ENCODE peak calls at places on chromosomes 2 and 18, in five cellular contexts. S is mucosa of descending colon, G is sigmoid colon, Y is Peyer's patch, Z is left ventricle myocardium inferior. O is an unnamed sample.
A peak's percentile ranks its signal among the peaks of the same experiment; 100 is the strongest.

GRCh38 chr2:162992828-162993227 is 154.3 kb upstream of the KCNH7 start:
- DNase-seq in S (no peak), G (no peak), Y (no peak), Z (no peak), O (no peak)

GRCh38 chr2:174076948-174077347 is 111.8 kb upstream of the SP3 start:
- DNase-seq in S (no peak), G (no peak), Y (no peak), Z (no peak), O (no peak)

GRCh38 chr2:177075254-177075653 is 137.3 kb upstream of the HNRNPA3 start:
- DNase-seq in S (no peak), G (no peak), Y (no peak), Z (no peak), O (no peak)

GRCh38 chr2:174606336-174606735 is 8.7 kb upstream of the WIPF1 start:
- DNase-seq in S (no peak), G (peak; percentile 82), Y (no peak), Z (no peak), O (no peak)

GRCh38 chr2:85889648-85890281 is 975 bp upstream of the ST3GAL5 start:
- DNase-seq in S (peak; percentile 35), G (no peak), Y (no peak), Z (no peak), O (no peak)

GRCh38 chr2:145546091-145546490 is 1026.2 kb upstream of the ZEB2 start:
- DNase-seq in S (peak; percentile 1), G (no peak), Y (no peak), Z (no peak), O (no peak)

GRCh38 chr2:237057893-237058300 is 27.8 kb upstream of the COPS8 start:
- DNase-seq in S (no peak), G (no peak), Y (no peak), Z (no peak), O (no peak)

GRCh38 chr18:55588001-55588875 is at the start of gene TCF4:
- DNase-seq in S (peak; percentile 30), G (peak; percentile 80), Y (peak; percentile 55), Z (peak; percentile 69), O (peak; percentile 89)

GRCh38 chr2:222693837-222694236 is 22.4 kb downstream of the MOGAT1 start:
- DNase-seq in S (no peak), G (no peak), Y (no peak), Z (no peak), O (no peak)

GRCh38 chr2:98148968-98149697 is 62.2 kb downstream of the VWA3B start:
- DNase-seq in S (no peak), G (no peak), Y (no peak), Z (no peak), O (no peak)

GRCh38 chr2:199973703-199974102 is 18.3 kb downstream of the MAIP1 start:
- DNase-seq in S (no peak), G (no peak), Y (no peak), Z (no peak), O (no peak)

GRCh38 chr2:197972017-197972416 is 167.6 kb downstream of the PLCL1 start:
- DNase-seq in S (peak; percentile 12), G (peak; percentile 74), Y (no peak), Z (no peak), O (no peak)

GRCh38 chr2:130720528-130720927 is 8.3 kb upstream of the GPR148 start:
- DNase-seq in S (no peak), G (no peak), Y (no peak), Z (no peak), O (no peak)

GRCh38 chr2:174697267-174697666 is 67.0 kb downstream of the CHRNA1 start:
- DNase-seq in S (peak; percentile 57), G (no peak), Y (no peak), Z (peak; percentile 35), O (peak; percentile 82)

GRCh38 chr2:192000196-192000990 is 153.5 kb upstream of the CAVIN2 start:
- DNase-seq in S (no peak), G (no peak), Y (no peak), Z (no peak), O (no peak)

GRCh38 chr2:134160793-134161504 is 92.9 kb upstream of the MGAT5 start:
- DNase-seq in S (no peak), G (no peak), Y (no peak), Z (peak; percentile 52), O (peak; percentile 85)

GRCh38 chr2:236867441-236868260 is 218.0 kb upstream of the COPS8 start:
- DNase-seq in S (no peak), G (peak; percentile 35), Y (no peak), Z (no peak), O (no peak)

GRCh38 chr2:231425811-231426703 is 30.5 kb downstream of the B3GNT7 start:
- DNase-seq in S (no peak), G (no peak), Y (no peak), Z (no peak), O (peak; percentile 58)

GRCh38 chr2:226683196-226683595 is 116.4 kb downstream of the IRS1 start:
- DNase-seq in S (no peak), G (no peak), Y (no peak), Z (no peak), O (no peak)

GRCh38 chr2:176115883-176116813 is at the start of gene HOXD10:
- DNase-seq in S (peak; percentile 66), G (peak; percentile 67), Y (peak; percentile 55), Z (no peak), O (peak; percentile 75)

GRCh38 chr18:26405190-26405781 is 143.1 kb downstream of the KCTD1 start:
- DNase-seq in S (peak; percentile 16), G (no peak), Y (no peak), Z (peak; percentile 33), O (no peak)

GRCh38 chr2:74887445-74887951 is 53.6 kb downstream of the HK2 start:
- DNase-seq in S (no peak), G (no peak), Y (no peak), Z (no peak), O (no peak)

GRCh38 chr2:26411419-26411818 is 9.7 kb downstream of the DRC1 start:
- DNase-seq in S (no peak), G (no peak), Y (no peak), Z (no peak), O (no peak)

GRCh38 chr2:97728091-97728596 is 14.8 kb downstream of the ZAP70 start:
- DNase-seq in S (no peak), G (peak; percentile 62), Y (peak; percentile 32), Z (peak; percentile 57), O (peak; percentile 46)

GRCh38 chr2:240248981-240249422 is 108.5 kb upstream of the OTOS start:
- DNase-seq in S (no peak), G (peak; percentile 60), Y (peak; percentile 37), Z (no peak), O (peak; percentile 55)

GRCh38 chr2:240247868-240248820 is 107.7 kb upstream of the OTOS start:
- DNase-seq in S (no peak), G (peak; percentile 47), Y (peak; percentile 38), Z (no peak), O (peak; percentile 56)

GRCh38 chr2:240246173-240246820 is 105.8 kb upstream of the OTOS start:
- DNase-seq in S (no peak), G (peak; percentile 49), Y (no peak), Z (no peak), O (no peak)

GRCh38 chr2:240245706-240246105 is 105.2 kb upstream of the OTOS start:
- DNase-seq in S (no peak), G (peak; percentile 69), Y (peak; percentile 50), Z (peak; percentile 75), O (peak; percentile 58)

DNA sequence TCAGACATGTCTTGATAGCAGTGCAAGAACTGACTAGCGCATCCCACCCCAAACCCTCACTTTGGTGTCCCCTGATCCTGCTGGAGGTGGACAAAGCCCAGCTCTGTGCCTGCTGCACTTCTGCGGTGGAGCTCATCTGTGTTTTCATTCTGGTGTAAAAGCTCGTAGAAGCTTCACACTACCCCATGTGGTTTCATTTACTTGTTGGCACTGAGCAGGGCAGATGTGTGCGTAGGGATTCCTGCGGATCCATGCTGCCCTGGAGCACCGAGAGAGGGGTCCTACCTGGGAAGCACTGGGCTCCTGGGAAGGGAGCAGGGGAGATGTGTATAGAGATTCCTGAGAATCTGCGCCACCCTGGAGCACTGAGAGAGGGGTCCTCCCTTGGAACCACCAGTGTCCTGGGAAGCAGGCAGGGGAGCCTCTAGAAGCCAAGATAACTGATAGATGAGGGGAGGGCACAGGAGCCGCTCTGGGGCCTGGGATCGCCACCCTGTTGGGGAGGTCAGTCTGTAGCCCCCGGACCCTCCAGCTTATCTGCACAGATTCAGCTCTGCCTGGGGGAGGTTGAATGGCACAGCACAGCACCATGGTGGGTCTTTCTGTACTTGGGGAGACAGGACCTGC is 106.9 kb upstream of the OTOS start:
- DNase-seq in S (no peak), G (peak; percentile 61), Y (no peak), Z (no peak), O (no peak)
- H3K4me3 ChIP-seq in S (no peak overlapping the region), G (no peak overlapping the region), Y (no peak overlapping the region), Z (no peak overlapping the region), O (no peak overlapping the region)

DNA sequence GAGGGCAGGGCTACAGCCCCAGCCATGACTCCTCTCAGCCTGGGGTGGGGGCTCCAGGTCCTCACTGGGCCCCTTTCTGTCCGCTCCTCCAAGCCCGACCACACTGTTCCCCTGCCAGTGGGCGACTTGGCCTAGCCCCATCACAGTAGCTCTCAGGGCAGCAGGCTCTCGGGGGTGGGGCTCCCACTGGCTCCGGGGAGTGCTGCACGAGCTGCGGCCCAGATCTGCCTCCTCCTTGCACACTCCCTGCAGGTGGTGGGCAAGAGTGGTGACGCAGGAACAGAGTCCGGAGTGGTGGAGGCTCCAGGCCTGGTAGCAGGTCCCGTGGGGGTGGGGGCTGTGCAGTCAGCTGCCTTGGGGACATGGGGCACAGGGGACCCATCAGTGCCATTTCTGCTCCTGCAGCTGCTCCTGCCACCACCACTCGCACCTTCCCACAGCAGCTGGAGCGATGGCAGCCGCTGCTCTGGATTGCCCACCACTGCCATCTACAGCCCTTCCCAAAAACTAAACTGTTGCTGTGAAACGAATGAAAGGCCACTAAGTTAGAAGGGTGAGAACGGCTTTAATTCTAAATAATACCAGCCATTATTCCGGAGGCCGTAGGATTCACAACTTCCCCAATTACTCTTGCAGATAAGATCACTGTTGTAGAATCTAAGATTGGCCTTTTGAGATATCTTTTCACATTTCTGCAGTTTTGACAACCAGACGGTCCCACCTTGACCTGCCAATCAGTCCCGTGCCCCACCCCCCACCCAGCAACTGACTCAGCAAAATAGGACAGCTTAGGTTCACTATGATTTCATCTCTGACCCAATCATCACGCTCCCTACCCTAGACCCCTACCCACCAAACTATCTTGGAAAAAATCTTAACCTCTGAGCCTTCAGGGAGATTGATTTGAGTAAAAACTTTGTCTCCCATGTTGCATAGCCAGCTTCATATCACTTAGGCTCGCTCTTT is 530.2 kb downstream of the DCC start:
- DNase-seq in S (no peak), G (peak; percentile 60), Y (no peak), Z (no peak), O (peak; percentile 68)
- TF ChIP-seq CTCF in S (no peak), G (no peak), Y (no peak), Z (peak; percentile 9), O (no peak)

GRCh38 chr2:155485141-155485842 is 786.8 kb downstream of the KCNJ3 start:
- DNase-seq in S (no peak), G (no peak), Y (no peak), Z (no peak), O (no peak)

DNA sequence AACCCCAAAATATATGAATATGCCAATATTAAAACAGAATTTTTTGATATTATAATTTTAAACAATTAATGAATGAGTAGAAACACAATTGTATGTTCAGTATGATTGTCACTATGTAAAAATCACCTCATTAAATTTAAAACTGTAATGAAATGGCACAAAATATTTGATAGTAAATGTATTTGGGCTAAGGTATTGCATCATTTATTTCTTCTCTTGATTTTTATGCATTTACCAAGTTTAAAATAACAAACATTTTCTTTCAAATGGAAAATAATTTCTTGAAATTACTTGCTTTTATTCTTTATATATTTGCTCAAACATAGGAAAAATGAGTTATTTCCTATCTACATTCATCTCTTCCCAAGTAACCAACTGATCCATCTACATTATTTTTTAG is 782.6 kb downstream of the KCNJ3 start:
- DNase-seq in S (no peak), G (no peak), Y (no peak), Z (no peak), O (no peak)
- H3K36me3 ChIP-seq in S (no peaks in the 10 kb centered on the region), G (no peaks in the 10 kb centered on the region), Y (no peaks in the 10 kb centered on the region), Z (no peaks in the 10 kb centered on the region), O (no peaks in the 10 kb centered on the region)

GRCh38 chr2:120204022-120204405 is 19.2 kb downstream of the TMEM185B start:
- DNase-seq in S (no peak), G (no peak), Y (no peak), Z (no peak), O (no peak)
- H3K4me3 ChIP-seq in S (no peak overlapping the region), G (no peak overlapping the region), Y (no peak overlapping the region), Z (no peak overlapping the region), O (no peak overlapping the region)

O was measured in spleen.